ENCODE peak calls at places on chromosomes 16 and 17, in seven cellular contexts. Q, I, T, E, H, W and D are unnamed samples.
A peak's percentile ranks its signal among the peaks of the same experiment; 100 is the strongest.

GRCh38 chr17:27216836-27217235 is 77.1 kb upstream of the WSB1 start:
- DNase-seq in H (no peak), E (no peak), T (no peak), W (no peak), I (no peak), Q (no peak), D (peak; percentile 29)

GRCh38 chr16:11706180-11706742 is 36.4 kb downstream of the TXNDC11 start:
- DNase-seq in Q (no peak), T (no peak), E (no peak), H (no peak), I (no peak), W (no peak), D (no peak)

GRCh38 chr17:48513097-48513496 is 17.7 kb downstream of the HOXB1 start:
- DNase-seq in T (no peak), I (no peak), Q (no peak), H (no peak), E (no peak), W (no peak), D (no peak)

GRCh38 chr16:30054451-30054850 is 11.1 kb upstream of the ALDOA start:
- DNase-seq in H (no peak), Q (peak; percentile 69), T (no peak), W (no peak), E (no peak), I (no peak), D (no peak)

GRCh38 chr17:61425682-61426481 is 26.2 kb downstream of the TBX2 start:
- DNase-seq in E (no peak), T (no peak), H (no peak), Q (no peak), W (peak; percentile 15), I (no peak), D (no peak)

GRCh38 chr16:85338638-85338982 is 226.3 kb upstream of the CIBAR2 start:
- DNase-seq in W (no peak), I (no peak), T (no peak), Q (peak; percentile 3), E (no peak), H (no peak), D (no peak)

GRCh38 chr17:6681671-6682070 is 30.1 kb downstream of the C17orf100 start:
- DNase-seq in T (no peak), I (no peak), E (no peak), Q (no peak), H (no peak), W (no peak), D (no peak)

GRCh38 chr17:14935139-14935538 is 330.0 kb downstream of the PMP22 start:
- DNase-seq in H (no peak), I (no peak), E (no peak), W (no peak), T (no peak), Q (no peak), D (no peak)

GRCh38 chr17:68016838-68017237 is 18.7 kb upstream of the KPNA2 start:
- DNase-seq in W (no peak), E (no peak), I (no peak), T (no peak), H (no peak), Q (no peak), D (no peak)

GRCh38 chr17:68011199-68011665 is 15.0 kb upstream of the C17orf58 start:
- DNase-seq in E (no peak), Q (no peak), T (peak; percentile 57), W (peak; percentile 52), H (peak; percentile 77), I (no peak), D (peak; percentile 80)

GRCh38 chr17:68013385-68013784 is 17.1 kb upstream of the C17orf58 start:
- DNase-seq in Q (no peak), H (no peak), W (no peak), T (no peak), E (no peak), I (no peak), D (no peak)

GRCh38 chr17:68019336-68019674 is 16.2 kb upstream of the KPNA2 start:
- DNase-seq in W (no peak), I (no peak), E (no peak), H (no peak), T (no peak), Q (no peak), D (no peak)

GRCh38 chr17:68015081-68015723 is 18.9 kb upstream of the C17orf58 start:
- DNase-seq in H (no peak), Q (no peak), I (no peak), T (no peak), W (no peak), E (no peak), D (no peak)
- TF ChIP-seq CTCF in H (no peak), Q (no peak), I (no peak), T (no peak), W (no peak), E (no peak), D (no peak)

DNA sequence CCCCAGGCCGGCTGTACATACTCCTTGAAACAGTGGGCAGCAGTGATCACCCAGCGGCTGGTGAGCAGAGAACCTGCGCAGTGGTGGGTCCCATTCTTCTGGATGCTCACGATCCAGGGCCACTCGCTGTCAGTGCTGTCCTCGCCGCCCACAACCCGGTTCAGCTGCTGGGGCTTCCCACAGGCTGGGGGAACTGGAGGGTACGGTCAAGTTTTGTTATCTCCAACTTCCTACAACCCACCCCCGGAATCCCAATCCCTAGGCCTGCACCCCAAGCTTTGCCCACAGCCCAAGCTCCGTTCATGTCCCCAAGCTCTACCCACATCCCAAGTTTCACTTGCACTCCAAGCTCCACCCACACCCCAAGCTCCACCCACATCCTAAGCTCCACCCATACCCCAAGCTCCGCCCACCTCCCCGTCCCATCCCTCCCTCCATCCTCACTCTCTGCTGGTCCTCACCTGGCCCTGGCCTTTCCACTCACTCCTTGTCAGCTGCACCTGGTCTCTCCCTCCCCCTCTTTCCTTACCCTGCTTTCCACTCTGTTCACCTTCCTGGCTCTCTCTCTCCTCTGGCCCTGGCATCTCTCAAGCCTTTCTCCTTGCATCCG is 1.8 kb downstream of the PRSS22 start:
- DNase-seq in I (peak; percentile 44), Q (peak; percentile 89), T (peak; percentile 58), E (no peak), H (no peak), W (peak; percentile 65), D (no peak)
- H3K9me3 ChIP-seq in I (no peaks in the 10 kb centered on the region), Q (peaks cover 5% of the 10 kb centered on the region), T (no peaks in the 10 kb centered on the region), E (peaks cover 5% of the 10 kb centered on the region), H (no peaks in the 10 kb centered on the region), W (peaks cover 14% of the 10 kb centered on the region), D (no peaks in the 10 kb centered on the region)

GRCh38 chr16:27355610-27356009 is 41.8 kb downstream of the IL4R start:
- DNase-seq in Q (no peak), I (peak; percentile 78), E (no peak), W (peak; percentile 25), H (peak; percentile 77), T (peak; percentile 59), D (no peak)
- H3K4me3 ChIP-seq in Q (no peak overlapping the region), I (no peak overlapping the region), E (no peak overlapping the region), W (no peak overlapping the region), H (no peak overlapping the region), T (no peak overlapping the region), D (no peak overlapping the region)

GRCh38 chr17:7775058-7775457 is 57.5 kb downstream of the DNAH2 start:
- DNase-seq in E (no peak), Q (no peak), I (no peak), T (no peak), H (no peak), W (no peak), D (no peak)
- TF ChIP-seq CTCF in E (no peak), Q (no peak), I (no peak), T (no peak), H (no peak), W (no peak), D (no peak)

DNA sequence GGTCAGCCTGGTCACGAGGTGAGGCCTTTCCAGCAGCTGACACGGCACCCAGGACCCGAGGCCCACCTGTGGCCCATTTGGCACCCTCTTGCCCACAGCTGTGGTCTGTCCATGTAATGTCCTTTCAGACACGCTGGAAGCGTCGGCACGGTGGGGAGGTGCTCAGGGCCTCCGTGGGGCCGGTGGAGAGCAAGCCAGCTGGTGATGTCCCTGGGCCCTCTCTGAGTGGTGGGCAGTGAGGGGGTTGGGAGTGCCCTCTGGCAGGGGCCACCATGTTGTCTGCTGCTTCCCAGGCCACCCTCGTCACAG is 97.3 kb upstream of the ZNF469 start:
- DNase-seq in E (no peak), I (no peak), H (no peak), Q (peak; percentile 34), W (no peak), T (no peak), D (no peak)
- H3K9me3 ChIP-seq in E (peaks cover 17% of the 10 kb centered on the region), I (peaks cover 18% of the 10 kb centered on the region), H (no peaks in the 10 kb centered on the region), Q (peaks cover 11% of the 10 kb centered on the region), W (peaks cover 15% of the 10 kb centered on the region), T (no peaks in the 10 kb centered on the region), D (peaks cover 6% of the 10 kb centered on the region)

GRCh38 chr16:31527617-31528287 is at the start of gene AHSP:
- DNase-seq in T (no peak), I (no peak), W (no peak), Q (no peak), H (no peak), E (no peak), D (no peak)
- H3K4me3 ChIP-seq in T (no peak within 1 kb of the TSS), I (peak within 1 kb of the TSS; percentile 51), W (no peak within 1 kb of the TSS), Q (no peak within 1 kb of the TSS), H (peak within 1 kb of the TSS; percentile 53), E (no peak within 1 kb of the TSS), D (no peak within 1 kb of the TSS)

GRCh38 chr17:44006581-44007345 is 2.3 kb downstream of the NAGS start:
- DNase-seq in I (peak; percentile 96), H (peak; percentile 99), Q (peak; percentile 99), E (peak; percentile 84), T (peak; percentile 100), W (peak; percentile 93), D (peak; percentile 100)
- TF ChIP-seq CTCF in I (peak; percentile 40), H (peak; percentile 50), Q (peak; percentile 48), E (peak; percentile 52), T (peak; percentile 5), W (no peak), D (peak; percentile 25)

GRCh38 chr16:71449020-71449419 is 7.2 kb upstream of the TLE7 start:
- DNase-seq in W (no peak), I (no peak), T (no peak), E (no peak), H (no peak), Q (no peak), D (no peak)
- H3K9me3 ChIP-seq in W (peaks cover 54% of the 10 kb centered on the region), I (peaks cover 100% of the 10 kb centered on the region), T (peaks cover 29% of the 10 kb centered on the region), E (peaks cover 51% of the 10 kb centered on the region), H (peaks cover 5% of the 10 kb centered on the region), Q (peaks cover 49% of the 10 kb centered on the region), D (peaks cover 72% of the 10 kb centered on the region)

DNA sequence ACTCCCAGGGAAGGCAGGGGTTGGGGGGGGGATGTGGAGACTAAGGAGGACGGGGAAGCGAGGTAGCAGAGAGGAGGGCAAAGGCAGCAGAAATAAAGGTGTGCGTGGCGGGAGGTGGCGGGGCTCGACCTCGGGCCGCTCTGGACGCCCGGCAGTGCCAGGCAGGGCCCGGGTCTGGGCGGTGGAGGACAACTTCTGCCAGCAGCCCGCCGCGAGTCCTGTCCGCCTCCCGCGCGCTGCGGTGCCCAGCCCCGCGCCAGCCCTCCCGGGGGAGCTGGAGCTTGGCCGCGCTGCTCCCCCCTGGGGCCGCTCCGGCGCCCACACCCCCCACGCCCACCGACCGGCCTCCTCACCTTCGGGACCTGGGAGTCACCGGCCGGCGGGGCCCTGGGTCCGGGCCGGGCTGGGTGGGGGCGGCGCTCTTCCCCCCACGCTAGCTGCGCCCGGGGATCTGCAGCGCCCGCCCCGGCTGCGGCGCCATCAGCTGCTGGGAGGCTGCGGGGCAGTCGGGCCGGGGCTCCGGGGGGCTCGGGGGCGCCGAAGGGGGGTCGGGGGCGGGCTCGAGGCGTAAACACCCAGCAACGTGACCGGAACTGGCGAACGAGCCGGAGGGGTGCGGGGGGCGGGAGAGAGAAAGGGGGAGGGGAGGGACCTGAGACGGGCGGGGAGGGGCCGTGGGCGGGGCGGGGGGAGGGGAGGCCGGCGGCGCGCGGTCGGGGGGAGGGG is at the start of gene CCDC92B:
- DNase-seq in T (no peak), Q (peak; percentile 74), W (no peak), I (no peak), H (no peak), E (no peak), D (no peak)
- H3K4me3 ChIP-seq in T (no peak within 1 kb of the TSS), Q (no peak within 1 kb of the TSS), W (no peak within 1 kb of the TSS), I (peak within 1 kb of the TSS; percentile 28), H (peak within 1 kb of the TSS; percentile 43), E (no peak within 1 kb of the TSS), D (no peak within 1 kb of the TSS)